ENCODE peak calls at places on chromosomes 6 and 20, in seven cellular contexts. One of them, this sample, is unnamed.

GRCh38 chr20:50385733-50386640 is 124.2 kb upstream of the PTPN1 start:
- DNase-seq in PC-9: no peak
- DNase-seq in head of caudate nucleus: no peak
- DNase-seq in OCI-M1: peak
- DNase-seq in germinal center: no peak
- DNase-seq in stimulated activated CD4-positive, alpha-beta T cell treated with anti-CD3 and anti-CD28 coated beads, Interleukin-4, amount 100 ng/mL, for 4 hours: peak
- DNase-seq in CD4-positive, alpha-beta T cell: peak
- DNase-seq in this sample: no peak

GRCh38 chr6:4336778-4337442 is 201.5 kb upstream of the ECI2 start:
- DNase-seq in PC-9: no peak
- DNase-seq in CD4-positive, alpha-beta T cell: no peak
- DNase-seq in head of caudate nucleus: no peak
- DNase-seq in OCI-M1: peak
- DNase-seq in germinal center: no peak
- DNase-seq in stimulated activated CD4-positive, alpha-beta T cell treated with anti-CD3 and anti-CD28 coated beads, Interleukin-4, amount 100 ng/mL, for 4 hours: no peak
- DNase-seq in this sample: no peak

GRCh38 chr6:108169801-108170606 is 4.2 kb downstream of the NR2E1 start:
- DNase-seq in head of caudate nucleus: no peak
- DNase-seq in PC-9: no peak
- DNase-seq in stimulated activated CD4-positive, alpha-beta T cell treated with anti-CD3 and anti-CD28 coated beads, Interleukin-4, amount 100 ng/mL, for 4 hours: no peak
- DNase-seq in CD4-positive, alpha-beta T cell: no peak
- DNase-seq in germinal center: no peak
- DNase-seq in OCI-M1: no peak
- DNase-seq in this sample: no peak

GRCh38 chr6:89503641-89504040 is 70.7 kb downstream of the ANKRD6 start:
- DNase-seq in stimulated activated CD4-positive, alpha-beta T cell treated with anti-CD3 and anti-CD28 coated beads, Interleukin-4, amount 100 ng/mL, for 4 hours: no peak
- DNase-seq in germinal center: no peak
- DNase-seq in PC-9: no peak
- DNase-seq in head of caudate nucleus: no peak
- DNase-seq in OCI-M1: no peak
- DNase-seq in CD4-positive, alpha-beta T cell: no peak
- DNase-seq in this sample: no peak

GRCh38 chr6:150452642-150453243 is 83.9 kb downstream of the IYD start:
- DNase-seq in head of caudate nucleus: no peak
- DNase-seq in germinal center: no peak
- DNase-seq in OCI-M1: no peak
- DNase-seq in PC-9: no peak
- DNase-seq in stimulated activated CD4-positive, alpha-beta T cell treated with anti-CD3 and anti-CD28 coated beads, Interleukin-4, amount 100 ng/mL, for 4 hours: no peak
- DNase-seq in CD4-positive, alpha-beta T cell: no peak
- DNase-seq in this sample: no peak

GRCh38 chr6:2768125-2768524 is 2.9 kb downstream of the WRNIP1 start:
- DNase-seq in PC-9: no peak
- DNase-seq in stimulated activated CD4-positive, alpha-beta T cell treated with anti-CD3 and anti-CD28 coated beads, Interleukin-4, amount 100 ng/mL, for 4 hours: no peak
- DNase-seq in OCI-M1: peak
- DNase-seq in CD4-positive, alpha-beta T cell: no peak
- DNase-seq in germinal center: no peak
- DNase-seq in head of caudate nucleus: no peak
- DNase-seq in this sample: no peak

GRCh38 chr20:1364106-1364505 is 28.7 kb downstream of the FKBP1A start:
- DNase-seq in germinal center: no peak
- DNase-seq in OCI-M1: no peak
- DNase-seq in stimulated activated CD4-positive, alpha-beta T cell treated with anti-CD3 and anti-CD28 coated beads, Interleukin-4, amount 100 ng/mL, for 4 hours: peak
- DNase-seq in CD4-positive, alpha-beta T cell: no peak
- DNase-seq in head of caudate nucleus: no peak
- DNase-seq in PC-9: no peak
- DNase-seq in this sample: no peak

GRCh38 chr6:18121580-18122127 is 823 bp downstream of the NHLRC1 start:
- DNase-seq in CD4-positive, alpha-beta T cell: no peak
- DNase-seq in OCI-M1: no peak
- DNase-seq in head of caudate nucleus: no peak
- DNase-seq in germinal center: no peak
- DNase-seq in stimulated activated CD4-positive, alpha-beta T cell treated with anti-CD3 and anti-CD28 coated beads, Interleukin-4, amount 100 ng/mL, for 4 hours: no peak
- DNase-seq in PC-9: no peak
- DNase-seq in this sample: no peak

GRCh38 chr20:63750807-63751470 is 11.4 kb downstream of the SLC2A4RG start:
- DNase-seq in OCI-M1: no peak
- DNase-seq in PC-9: no peak
- DNase-seq in stimulated activated CD4-positive, alpha-beta T cell treated with anti-CD3 and anti-CD28 coated beads, Interleukin-4, amount 100 ng/mL, for 4 hours: peak
- DNase-seq in germinal center: no peak
- DNase-seq in CD4-positive, alpha-beta T cell: peak
- DNase-seq in head of caudate nucleus: no peak
- DNase-seq in this sample: no peak

GRCh38 chr6:96626749-96627353 is 63.9 kb downstream of the FHL5 start:
- DNase-seq in OCI-M1: peak
- DNase-seq in head of caudate nucleus: no peak
- DNase-seq in PC-9: no peak
- DNase-seq in germinal center: peak
- DNase-seq in stimulated activated CD4-positive, alpha-beta T cell treated with anti-CD3 and anti-CD28 coated beads, Interleukin-4, amount 100 ng/mL, for 4 hours: no peak
- DNase-seq in CD4-positive, alpha-beta T cell: no peak
- DNase-seq in this sample: peak

GRCh38 chr6:170374571-170375444 is 68.2 kb downstream of the FAM120B start:
- DNase-seq in stimulated activated CD4-positive, alpha-beta T cell treated with anti-CD3 and anti-CD28 coated beads, Interleukin-4, amount 100 ng/mL, for 4 hours: no peak
- DNase-seq in head of caudate nucleus: no peak
- DNase-seq in PC-9: no peak
- DNase-seq in germinal center: no peak
- DNase-seq in CD4-positive, alpha-beta T cell: no peak
- DNase-seq in OCI-M1: no peak
- DNase-seq in this sample: no peak

This sample was measured in amniotic stem cell.